ENCODE peak calls at places on chromosomes 6 and 20, in seven cellular contexts. I, T, C, G, K, M and O are unnamed samples.

GRCh38 chr20:37526238-37526838 is 1.3 kb downstream of the BLCAP start:
- DNase-seq in I (peak), T (no peak), C (peak), G (peak), K (no peak), M (peak), O (peak)

GRCh38 chr20:47276856-47277541 is 79.5 kb downstream of the ZMYND8 start:
- DNase-seq in I (peak), T (no peak), C (peak), G (peak), K (no peak), M (peak), O (peak)

GRCh38 chr20:59634435-59635005 is 30.2 kb downstream of the PHACTR3 start:
- DNase-seq in I (no peak), T (no peak), C (no peak), G (no peak), K (no peak), M (no peak), O (peak)

GRCh38 chr6:37083243-37084138 is 78.0 kb downstream of the FGD2 start:
- DNase-seq in I (peak), T (no peak), C (peak), G (no peak), K (no peak), M (peak), O (peak)

GRCh38 chr6:82908661-82909060 is 157.0 kb downstream of the UBE3D start:
- DNase-seq in I (no peak), T (no peak), C (no peak), G (no peak), K (no peak), M (no peak), O (no peak)

GRCh38 chr6:45697605-45698004 is 318.1 kb downstream of the CLIC5 start:
- DNase-seq in I (peak), T (no peak), C (no peak), G (peak), K (no peak), M (no peak), O (peak)

GRCh38 chr6:1987640-1988039 is 257.8 kb downstream of the GMDS start:
- DNase-seq in I (peak), T (no peak), C (no peak), G (no peak), K (no peak), M (no peak), O (peak)

GRCh38 chr6:147506704-147507114 is 1.8 kb upstream of the SAMD5 start:
- DNase-seq in I (peak), T (no peak), C (peak), G (peak), K (peak), M (peak), O (peak)

GRCh38 chr20:52105045-52105572 is 86.5 kb downstream of the ZFP64 start:
- DNase-seq in I (peak), T (no peak), C (no peak), G (peak), K (peak), M (peak), O (peak)

GRCh38 chr6:149088361-149088760 is 229.2 kb upstream of the TAB2 start:
- DNase-seq in I (no peak), T (no peak), C (no peak), G (no peak), K (no peak), M (peak), O (no peak)

GRCh38 chr6:166466178-166467122 is 83.7 kb upstream of the MPC1 start:
- DNase-seq in I (peak), T (no peak), C (no peak), G (no peak), K (no peak), M (no peak), O (peak)

GRCh38 chr6:116764961-116765841 is at the start of gene FAM162B:
- DNase-seq in I (peak), T (no peak), C (peak), G (peak), K (peak), M (peak), O (peak)

GRCh38 chr20:62696431-62696957 is 12.1 kb upstream of the NTSR1 start:
- DNase-seq in I (no peak), T (no peak), C (no peak), G (no peak), K (no peak), M (no peak), O (no peak)

GRCh38 chr6:6806793-6807518 is 218.4 kb downstream of the LY86 start:
- DNase-seq in I (no peak), T (no peak), C (peak), G (no peak), K (no peak), M (no peak), O (no peak)

GRCh38 chr6:30683137-30683979 is 3.1 kb downstream of the PPP1R18 start:
- DNase-seq in I (no peak), T (no peak), C (peak), G (no peak), K (peak), M (no peak), O (no peak)

GRCh38 chr6:126143650-126144260 is 157.4 kb downstream of the TRMT11 start:
- DNase-seq in I (no peak), T (no peak), C (no peak), G (no peak), K (no peak), M (no peak), O (no peak)

GRCh38 chr20:4227085-4227821 is 211.9 kb upstream of the RNF24 start:
- DNase-seq in I (peak), T (no peak), C (no peak), G (no peak), K (no peak), M (no peak), O (peak)

GRCh38 chr20:54556406-54556805 is 81.0 kb downstream of the DOK5 start:
- DNase-seq in I (no peak), T (no peak), C (no peak), G (no peak), K (no peak), M (no peak), O (no peak)

GRCh38 chr6:95577317-95578105 is at the start of gene MANEA:
- DNase-seq in I (peak), T (peak), C (peak), G (peak), K (peak), M (peak), O (peak)